ENCODE peak calls at places on chromosomes 12 and 14, in eight cellular contexts. D is natural killer cell; C is activated T-cell treated with anti-CD3 and anti-CD28 coated beads, Interleukin-2, amount 50 U/mL, for 4 hours; M is T-helper 17 cell; H is gastrocnemius medialis; R is lower lobe of right lung; N is activated CD8-positive, alpha-beta T cell treated with anti-CD3 and anti-CD28 coated beads for 36 hours; Y is Panc1. P is an unnamed sample.

GRCh38 chr12:4719821-4720636 is at the start of gene GALNT8:
- ATAC-seq in R (no peak), H (no peak), C (no peak), D (no peak), Y (no peak), N (no peak), M (no peak), P (no peak)

GRCh38 chr12:100435948-100436347 is 37.7 kb upstream of the NR1H4 start:
- ATAC-seq in C (no peak), N (no peak), H (no peak), M (no peak), R (no peak), Y (no peak), D (no peak), P (no peak)

GRCh38 chr12:67484788-67485480 is 163.6 kb upstream of the DYRK2 start:
- ATAC-seq in M (peak), H (no peak), N (peak), C (peak), R (no peak), Y (no peak), D (no peak), P (no peak)

GRCh38 chr14:22644305-22644635 is at the start of gene OR6J1:
- ATAC-seq in C (no peak), R (peak), N (no peak), H (no peak), D (no peak), M (no peak), Y (no peak), P (no peak)

GRCh38 chr14:45253754-45254300 is 825 bp upstream of the MIS18BP1 start:
- ATAC-seq in H (peak), R (peak), D (no peak), N (no peak), Y (peak), M (no peak), C (no peak), P (peak)

GRCh38 chr14:19974844-19975243 is 547 bp upstream of the OR4K15 start:
- ATAC-seq in H (no peak), M (peak), D (peak), R (no peak), N (peak), Y (no peak), C (no peak), P (no peak)

GRCh38 chr12:4138051-4138450 is 135.5 kb upstream of the CCND2 start:
- ATAC-seq in D (no peak), Y (no peak), M (no peak), C (no peak), N (no peak), H (no peak), R (no peak), P (no peak)

GRCh38 chr14:66827182-66827581 is 319.2 kb downstream of the GPHN start:
- ATAC-seq in N (no peak), R (no peak), M (no peak), H (no peak), Y (no peak), C (no peak), D (no peak), P (no peak)

GRCh38 chr14:75487155-75487671 is 35.1 kb upstream of the BATF start:
- ATAC-seq in C (peak), R (no peak), Y (no peak), D (peak), M (peak), N (peak), H (no peak), P (no peak)

GRCh38 chr12:121598672-121599287 is 18.0 kb upstream of the KDM2B start:
- ATAC-seq in R (no peak), M (no peak), C (no peak), D (no peak), N (no peak), Y (peak), H (no peak), P (no peak)

GRCh38 chr12:95608252-95609033 is 57.2 kb upstream of the USP44 start:
- ATAC-seq in R (peak), H (peak), N (no peak), D (no peak), Y (peak), M (no peak), C (no peak), P (peak)

GRCh38 chr12:7180685-7181084 is 8.8 kb upstream of the PEX5 start:
- ATAC-seq in R (no peak), H (no peak), Y (no peak), M (no peak), N (no peak), C (no peak), D (no peak), P (no peak)

GRCh38 chr14:38290601-38291190 is 34.8 kb upstream of the CLEC14A start:
- ATAC-seq in C (no peak), Y (no peak), R (peak), M (no peak), D (no peak), N (no peak), H (peak), P (peak)